ENCODE peak calls at places on chromosomes 3 and 15, in four cellular contexts. J is CD4-positive, alpha-beta T cell; B is activated CD8-positive, alpha-beta T cell treated with anti-CD3 and anti-CD28 coated beads for 36 hours; U is heart right ventricle. T is an unnamed sample.

GRCh38 chr3:66442254-66443249 is 58.3 kb downstream of the LRIG1 start:
- DNase-seq in U (peak; percentile 66), J (no peak), B (no peak), T (no peak)

GRCh38 chr3:22117751-22118346 is 366.8 kb upstream of the ZNF385D start:
- DNase-seq in J (no peak), U (no peak), B (no peak), T (no peak)

GRCh38 chr15:96345560-96346389 is 15.3 kb downstream of the NR2F2 start:
- DNase-seq in B (peak; percentile 36), U (peak; percentile 69), J (no peak), T (peak; percentile 79)

GRCh38 chr3:63580151-63580550 is 72.3 kb upstream of the SNTN start:
- DNase-seq in B (no peak), U (no peak), J (no peak), T (no peak)

GRCh38 chr3:124260206-124260915 is 268.4 kb upstream of the ROPN1 start:
- DNase-seq in U (peak; percentile 32), J (no peak), B (no peak), T (no peak)

GRCh38 chr3:3998140-3998977 is 199.1 kb downstream of the LRRN1 start:
- DNase-seq in U (no peak), J (no peak), B (peak; percentile 47), T (peak; percentile 46)

GRCh38 chr3:56621686-56622085 is 61.4 kb downstream of the TASOR start:
- DNase-seq in J (no peak), B (no peak), U (no peak), T (no peak)

GRCh38 chr15:91426412-91426811 is 326.4 kb downstream of the SV2B start:
- DNase-seq in J (no peak), U (no peak), B (peak; percentile 17), T (no peak)

GRCh38 chr3:14440531-14441239 is 38.3 kb downstream of the SLC6A6 start:
- DNase-seq in U (no peak), B (no peak), J (no peak), T (no peak)

GRCh38 chr3:31288641-31289100 is 244.1 kb upstream of the STT3B start:
- DNase-seq in J (no peak), B (peak; percentile 68), U (peak; percentile 11), T (no peak)

GRCh38 chr3:13539285-13539625 is 9.7 kb upstream of the FBLN2 start:
- DNase-seq in U (no peak), J (no peak), B (no peak), T (no peak)

GRCh38 chr15:32030795-32031194 is 480 bp downstream of the CHRNA7 start:
- DNase-seq in B (no peak), U (no peak), J (no peak), T (no peak)

GRCh38 chr3:102715030-102715697 is 280.3 kb downstream of the ZPLD1 start:
- DNase-seq in U (no peak), J (no peak), B (no peak), T (peak; percentile 52)

GRCh38 chr3:126971891-126972351 is 11.0 kb upstream of the PLXNA1 start:
- DNase-seq in J (no peak), B (no peak), U (peak; percentile 67), T (peak; percentile 40)

GRCh38 chr3:87076951-87077350 is 86.0 kb upstream of the VGLL3 start:
- DNase-seq in B (no peak), U (no peak), J (no peak), T (no peak)

GRCh38 chr15:68405426-68406250 is 26.3 kb downstream of the ITGA11 start:
- DNase-seq in J (no peak), U (no peak), B (no peak), T (no peak)

GRCh38 chr3:42814914-42815507 is 5.8 kb downstream of the ACKR2 start:
- DNase-seq in B (no peak), J (no peak), U (no peak), T (no peak)

GRCh38 chr3:126516936-126517290 is 660 bp downstream of the UROC1 start:
- DNase-seq in U (no peak), B (no peak), J (no peak), T (no peak)

GRCh38 chr3:30660128-30660525 is 53.7 kb downstream of the TGFBR2 start:
- DNase-seq in B (no peak), U (no peak), J (no peak), T (no peak)

GRCh38 chr15:94584833-94585244 is 353.5 kb downstream of the MCTP2 start:
- DNase-seq in B (peak; percentile 85), J (peak; percentile 7), U (no peak), T (peak; percentile 10)

GRCh38 chr3:9448643-9449042 is 51.2 kb downstream of the SETD5 start:
- DNase-seq in B (no peak), J (no peak), U (no peak), T (no peak)

GRCh38 chr3:16467368-16467767 is 46.1 kb downstream of the RFTN1 start:
- DNase-seq in B (peak; percentile 87), U (no peak), J (no peak), T (peak; percentile 59)

GRCh38 chr3:32237670-32238026 is 832 bp upstream of the CMTM8 start:
- DNase-seq in J (no peak), U (no peak), B (no peak), T (no peak)

GRCh38 chr3:65425880-65426279 is 612.8 kb downstream of the MAGI1 start:
- DNase-seq in J (no peak), B (no peak), U (no peak), T (no peak)
- TF ChIP-seq CTCF in J (no peak), B (no peak), U (no peak), T (no peak)

GRCh38 chr3:11944052-11944673 is 60.0 kb upstream of the SYN2 start:
- DNase-seq in B (no peak), J (no peak), U (no peak), T (no peak)
- TF ChIP-seq CTCF in B (peak; percentile 22), J (no peak), U (peak; percentile 65), T (no peak)

GRCh38 chr15:52397118-52397517 is 101.5 kb upstream of the MYO5C start:
- DNase-seq in J (no peak), B (no peak), U (peak; percentile 42), T (no peak)
- TF ChIP-seq CTCF in J (no peak), B (no peak), U (no peak), T (no peak)

GRCh38 chr3:37625690-37626089 is 236.0 kb upstream of the CTDSPL start:
- DNase-seq in B (no peak), U (no peak), J (no peak), T (no peak)
- TF ChIP-seq CTCF in B (no peak), U (no peak), J (no peak), T (no peak)

T was measured in GM13976.